ENCODE peak calls at places on chromosomes 13 and 19, in eight cellular contexts. H is NCI-H510A treated with DMSO at 0.1 percent for 48 hours; F is NCI-H748 treated with DMSO at 0.1 percent for 48 hours; L is stromal cell of bone marrow; A is NCI-H2171 treated with DMSO at 0.1 percent for 48 hours; E is stimulated activated CD8-positive, alpha-beta memory T cell treated with anti-CD3 and anti-CD28 coated beads, Interleukin-4, amount 100 ng/mL, for 24 hours; C is right cardiac atrium; P is left ventricle myocardium inferior. U is an unnamed sample.

GRCh38 chr13:106851251-106851650 is 283.3 kb upstream of the ARGLU1 start:
- DNase-seq in E (no peak), C (no peak), L (peak), F (no peak), P (no peak), A (no peak), H (no peak), U (no peak)

GRCh38 chr13:55160911-55161310 is 1979.8 kb upstream of the PRR20A start:
- DNase-seq in P (no peak), C (no peak), E (no peak), L (no peak), F (peak), A (peak), H (peak), U (no peak)

GRCh38 chr13:95678967-95679366 is 2.0 kb downstream of the DNAJC3 start:
- DNase-seq in F (no peak), L (no peak), C (no peak), E (no peak), P (no peak), H (no peak), A (no peak), U (no peak)

GRCh38 chr19:18478545-18479311 is 40.8 kb upstream of the ISYNA1 start:
- DNase-seq in A (no peak), L (peak), C (peak), E (peak), H (peak), P (peak), F (no peak), U (no peak)

GRCh38 chr19:38383184-38383583 is 4.7 kb downstream of the GGN start:
- DNase-seq in H (no peak), E (no peak), C (no peak), F (no peak), A (no peak), P (no peak), L (no peak), U (no peak)

GRCh38 chr19:17564783-17565182 is 9.3 kb downstream of the COLGALT1 start:
- DNase-seq in F (no peak), H (no peak), P (no peak), L (no peak), C (no peak), E (no peak), A (no peak), U (no peak)

GRCh38 chr13:59479629-59480028 is 684.1 kb downstream of the DIAPH3 start:
- DNase-seq in P (no peak), A (no peak), H (no peak), E (no peak), F (no peak), C (no peak), L (no peak), U (no peak)

GRCh38 chr13:89315287-89315686 is 1644.1 kb downstream of the SLITRK5 start:
- DNase-seq in A (no peak), L (no peak), F (no peak), H (no peak), E (no peak), C (no peak), P (no peak), U (no peak)

GRCh38 chr19:11848594-11849263 is at the start of gene ZNF439:
- DNase-seq in E (peak), F (peak), P (peak), L (peak), C (peak), A (peak), H (peak), U (no peak)

GRCh38 chr13:31209172-31209818 is 9.5 kb downstream of the B3GLCT start:
- DNase-seq in E (no peak), A (peak), F (no peak), P (peak), H (peak), L (peak), C (peak), U (no peak)

GRCh38 chr13:60178327-60178726 is 14.6 kb upstream of the DIAPH3 start:
- DNase-seq in C (no peak), F (no peak), H (no peak), A (no peak), P (no peak), E (no peak), L (no peak), U (no peak)

GRCh38 chr19:3792114-3792513 is 5.9 kb upstream of the MATK start:
- DNase-seq in H (no peak), P (no peak), F (no peak), E (no peak), A (no peak), L (no peak), C (no peak), U (no peak)

U was measured in LoVo.